ENCODE peak calls at places on chromosomes 6 and 20, in five cellular contexts. O is H1, I is HCT116, X is HepG2, M is GM12878. J is an unnamed sample.

GRCh38 chr20:14902432-14903089 is 565.1 kb upstream of the FLRT3 start:
- DNase-seq in O (no peak), I (no peak), X (no peak), M (peak; percentile 87), J (no peak)

GRCh38 chr6:41690541-41691330 is 44.7 kb downstream of the TFEB start:
- DNase-seq in O (no peak), I (no peak), X (no peak), M (no peak), J (no peak)

GRCh38 chr20:31706607-31707257 is 15.9 kb downstream of the BCL2L1 start:
- DNase-seq in O (no peak), I (no peak), X (peak; percentile 97), M (no peak), J (peak; percentile 54)

GRCh38 chr20:62735331-62735821 is 26.7 kb downstream of the NTSR1 start:
- DNase-seq in O (no peak), I (peak; percentile 89), X (no peak), M (no peak), J (no peak)

GRCh38 chr6:79302341-79302740 is 67.9 kb upstream of the HMGN3 start:
- DNase-seq in O (no peak), I (peak; percentile 15), X (no peak), M (no peak), J (no peak)

GRCh38 chr6:96704713-96705112 is 132.6 kb downstream of the GPR63 start:
- DNase-seq in O (no peak), I (no peak), X (no peak), M (no peak), J (no peak)

GRCh38 chr20:50464026-50464724 is 46.0 kb upstream of the PTPN1 start:
- DNase-seq in O (peak; percentile 77), I (no peak), X (peak; percentile 66), M (no peak), J (peak; percentile 72)

GRCh38 chr6:31901415-31901952 is 402 bp downstream of the ZBTB12 start:
- DNase-seq in O (peak; percentile 68), I (no peak), X (no peak), M (no peak), J (peak; percentile 77)

GRCh38 chr6:170083236-170084051 is 207.4 kb downstream of the DLL1 start:
- DNase-seq in O (no peak), I (no peak), X (no peak), M (no peak), J (no peak)

GRCh38 chr20:6381887-6382286 is 259.1 kb upstream of the FERMT1 start:
- DNase-seq in O (no peak), I (no peak), X (peak; percentile 50), M (no peak), J (peak; percentile 21)

GRCh38 chr20:58669287-58670006 is 18.4 kb downstream of the STX16 start:
- DNase-seq in O (peak; percentile 78), I (no peak), X (no peak), M (peak; percentile 32), J (no peak)

GRCh38 chr6:130070747-130071146 is 52.4 kb downstream of the L3MBTL3 start:
- DNase-seq in O (no peak), I (no peak), X (no peak), M (no peak), J (no peak)

GRCh38 chr6:13544454-13545186 is 29.8 kb upstream of the SIRT5 start:
- DNase-seq in O (no peak), I (no peak), X (no peak), M (no peak), J (no peak)

GRCh38 chr6:43931201-43931600 is 161.2 kb downstream of the VEGFA start:
- DNase-seq in O (no peak), I (no peak), X (no peak), M (no peak), J (no peak)

GRCh38 chr6:132792510-132792909 is 5.9 kb downstream of the SLC18B1 start:
- DNase-seq in O (no peak), I (no peak), X (no peak), M (no peak), J (no peak)

GRCh38 chr6:47665112-47665511 is 33.3 kb upstream of the ADGRF4 start:
- DNase-seq in O (no peak), I (peak; percentile 31), X (no peak), M (no peak), J (no peak)

GRCh38 chr20:49397525-49397924 is 84.9 kb downstream of the KCNB1 start:
- DNase-seq in O (no peak), I (no peak), X (no peak), M (no peak), J (no peak)

GRCh38 chr20:32560482-32560988 is 24.6 kb downstream of the NOL4L start:
- DNase-seq in O (no peak), I (no peak), X (no peak), M (no peak), J (no peak)

GRCh38 chr6:52995913-52996685 is 1.0 kb upstream of the GSTA4 start:
- DNase-seq in O (peak; percentile 60), I (peak; percentile 76), X (peak; percentile 76), M (peak; percentile 51), J (no peak)

GRCh38 chr20:2353231-2353630 is 27.5 kb upstream of the TGM6 start:
- DNase-seq in O (no peak), I (no peak), X (no peak), M (no peak), J (no peak)

GRCh38 chr6:45002390-45002789 is 325.7 kb upstream of the RUNX2 start:
- DNase-seq in O (no peak), I (no peak), X (no peak), M (no peak), J (no peak)

GRCh38 chr20:25295386-25296093 is 47.7 kb downstream of the PYGB start:
- DNase-seq in O (no peak), I (no peak), X (no peak), M (no peak), J (peak; percentile 89)

GRCh38 chr20:25296094-25297093 is 48.5 kb downstream of the PYGB start:
- DNase-seq in O (no peak), I (no peak), X (peak; percentile 50), M (no peak), J (no peak)

GRCh38 chr20:25293910-25294458 is 46.1 kb downstream of the PYGB start:
- DNase-seq in O (no peak), I (no peak), X (no peak), M (no peak), J (no peak)

GRCh38 chr20:25293507-25293906 is 45.6 kb downstream of the PYGB start:
- DNase-seq in O (no peak), I (no peak), X (no peak), M (no peak), J (no peak)

DNA sequence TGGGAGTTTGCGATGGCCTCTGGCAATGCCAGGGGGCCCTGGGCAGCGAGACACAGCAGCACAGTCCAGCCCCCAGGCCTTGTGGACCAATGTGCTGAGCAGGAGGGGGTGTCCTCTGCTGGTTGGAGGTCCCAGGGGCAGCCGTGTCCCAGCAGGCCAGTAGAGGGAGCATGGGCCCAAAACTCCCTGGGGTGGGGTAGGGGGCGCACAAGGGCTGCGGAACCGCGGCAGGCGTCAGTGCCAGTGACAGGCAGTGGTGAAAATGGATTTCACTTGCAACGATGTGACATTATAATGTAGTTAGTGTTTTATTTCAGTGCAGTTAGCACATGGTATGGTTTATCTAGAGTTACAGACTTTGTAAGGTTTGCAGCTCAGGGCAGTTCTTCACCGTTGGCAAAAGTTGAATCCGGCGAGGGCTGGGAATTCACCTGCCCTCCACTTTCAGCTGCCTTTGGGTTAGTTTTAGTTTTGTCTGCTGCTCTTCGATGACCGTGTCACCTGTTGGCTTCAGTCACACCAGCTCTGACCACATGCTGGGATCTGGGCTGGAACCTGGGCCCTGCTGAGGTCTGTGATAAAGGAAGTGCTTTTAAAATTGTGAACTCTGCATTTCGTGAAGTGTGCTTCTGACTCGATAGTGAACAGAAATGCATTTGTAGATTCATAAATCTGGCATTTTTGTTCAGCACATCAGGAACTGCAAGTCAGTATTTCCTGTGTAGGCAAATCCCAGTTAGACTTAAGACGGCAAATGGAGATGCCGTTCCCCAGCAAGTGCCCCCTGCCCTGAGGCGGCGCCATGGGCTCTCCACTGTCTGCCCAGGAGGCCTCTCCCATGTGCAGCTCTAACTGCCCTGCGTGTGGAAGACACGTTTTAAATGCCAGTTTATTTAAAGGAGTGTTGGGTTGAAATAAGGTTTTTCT is 46.8 kb downstream of the PYGB start:
- DNase-seq in O (peak; percentile 87), I (peak; percentile 35), X (peak; percentile 82), M (no peak), J (peak; percentile 41)
- TF ChIP-seq JUND in O (peak; percentile 20), I (no peak), X (no peak), M (no peak), J (no peak)

GRCh38 chr6:100163035-100163434 is 169.0 kb upstream of the MCHR2 start:
- DNase-seq in O (no peak), I (no peak), X (no peak), M (no peak), J (no peak)

GRCh38 chr6:100165442-100165841 is 171.4 kb upstream of the MCHR2 start:
- DNase-seq in O (no peak), I (no peak), X (no peak), M (no peak), J (no peak)

GRCh38 chr6:100166991-100167390 is 173.0 kb upstream of the MCHR2 start:
- DNase-seq in O (no peak), I (no peak), X (no peak), M (no peak), J (no peak)

GRCh38 chr6:100160913-100161312 is 166.9 kb upstream of the MCHR2 start:
- DNase-seq in O (no peak), I (no peak), X (no peak), M (no peak), J (no peak)

DNA sequence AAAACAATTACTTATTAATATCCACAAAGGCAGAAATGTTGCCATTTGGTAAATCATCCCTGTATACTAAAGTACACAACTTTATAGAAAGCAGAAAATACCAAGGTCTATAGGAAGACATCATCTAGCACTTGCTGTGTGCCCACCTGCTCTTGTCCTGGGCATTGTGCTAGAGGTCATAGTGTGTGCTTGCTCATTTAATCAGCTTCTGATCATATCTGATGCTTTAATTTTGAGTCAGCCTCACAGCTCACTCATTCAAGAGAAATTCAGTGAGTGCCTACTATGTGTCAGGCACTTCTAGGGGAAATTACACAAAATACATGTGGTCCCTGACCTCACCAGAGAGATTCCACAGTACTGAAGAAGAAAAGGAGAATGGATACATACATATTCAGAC is 167.8 kb upstream of the MCHR2 start:
- DNase-seq in O (no peak), I (no peak), X (no peak), M (no peak), J (no peak)
- TF ChIP-seq JUND in O (no peak), I (no peak), X (no peak), M (no peak), J (no peak)

DNA sequence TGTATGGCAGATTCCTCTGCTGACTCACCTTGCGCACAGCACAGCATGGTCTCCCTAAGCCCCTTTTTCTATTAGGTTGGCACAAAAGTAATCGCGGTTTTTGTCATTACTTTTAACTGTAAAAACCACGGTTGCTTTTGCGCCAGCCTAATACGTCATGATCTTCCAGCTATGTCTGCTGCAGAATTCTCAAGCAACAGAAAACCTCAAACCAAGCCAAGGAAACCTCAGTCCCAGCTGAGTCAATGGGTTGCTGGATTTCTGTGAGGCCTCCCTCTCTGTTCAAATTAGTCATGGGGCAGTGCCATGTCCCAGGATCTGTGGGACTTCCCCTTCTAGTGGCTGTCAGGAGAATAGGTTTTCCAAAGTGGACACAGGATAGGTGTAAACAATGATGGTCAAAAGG is 15.7 kb upstream of the ENPP1 start:
- DNase-seq in O (no peak), I (no peak), X (peak; percentile 42), M (no peak), J (no peak)
- TF ChIP-seq JUND in O (no peak), I (no peak), X (no peak), M (no peak), J (no peak)

DNA sequence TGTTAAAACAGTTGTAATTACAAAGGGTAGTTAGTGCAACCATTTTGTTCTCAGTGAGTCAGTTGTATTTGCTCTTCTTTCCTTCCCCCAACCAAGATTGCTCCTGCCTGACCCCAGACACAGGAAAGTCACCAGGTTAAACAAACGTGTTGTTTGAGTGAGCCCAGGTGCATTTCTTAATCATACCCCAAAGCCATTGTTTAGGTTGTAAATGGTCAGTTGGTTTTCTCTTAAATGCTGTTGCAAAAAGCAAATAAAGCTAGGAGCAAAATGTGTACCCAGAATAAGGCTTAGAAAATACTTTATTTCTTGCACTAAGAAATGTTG is 482.2 kb upstream of the SOX4 start:
- DNase-seq in O (no peak), I (peak; percentile 21), X (peak; percentile 92), M (no peak), J (peak; percentile 57)
- TF ChIP-seq JUND in O (no peak), I (peak; percentile 19), X (no peak), M (no peak), J (no peak)